ENCODE peak calls at places on chromosome 19, in eight cellular contexts. One of them, this sample, is unnamed.

GRCh38 chr19:42023121-42023942 is 29.3 kb upstream of the ATP1A3 start:
- DNase-seq in stimulated activated CD4-positive, alpha-beta T cell treated with anti-CD3 and anti-CD28 coated beads, TNF-alpha, amount 100 ng/mL, for 24 hours: peak
- DNase-seq in pancreas: no peak
- DNase-seq in NCI-H510A: no peak
- DNase-seq in activated CD4-positive, alpha-beta T cell treated with anti-CD3 and anti-CD28 coated beads, Interleukin-2, amount 50 U/mL, for 24 hours: no peak
- DNase-seq in smooth muscle cell of the brain vasculature: no peak
- DNase-seq in amniotic epithelial cell: no peak
- DNase-seq in ELF-1: peak
- DNase-seq in this sample: peak

GRCh38 chr19:12884926-12885748 is 1.9 kb downstream of the KLF1 start:
- DNase-seq in stimulated activated CD4-positive, alpha-beta T cell treated with anti-CD3 and anti-CD28 coated beads, TNF-alpha, amount 100 ng/mL, for 24 hours: peak
- DNase-seq in pancreas: peak
- DNase-seq in NCI-H510A: peak
- DNase-seq in activated CD4-positive, alpha-beta T cell treated with anti-CD3 and anti-CD28 coated beads, Interleukin-2, amount 50 U/mL, for 24 hours: peak
- DNase-seq in smooth muscle cell of the brain vasculature: no peak
- DNase-seq in amniotic epithelial cell: peak
- DNase-seq in ELF-1: peak
- DNase-seq in this sample: peak

GRCh38 chr19:14525729-14526128 is 3.7 kb upstream of the TECR start:
- DNase-seq in stimulated activated CD4-positive, alpha-beta T cell treated with anti-CD3 and anti-CD28 coated beads, TNF-alpha, amount 100 ng/mL, for 24 hours: no peak
- DNase-seq in pancreas: no peak
- DNase-seq in NCI-H510A: no peak
- DNase-seq in activated CD4-positive, alpha-beta T cell treated with anti-CD3 and anti-CD28 coated beads, Interleukin-2, amount 50 U/mL, for 24 hours: no peak
- DNase-seq in smooth muscle cell of the brain vasculature: no peak
- DNase-seq in amniotic epithelial cell: no peak
- DNase-seq in ELF-1: peak
- DNase-seq in this sample: no peak

GRCh38 chr19:44582581-44583265 is 30.6 kb upstream of the IGSF23 start:
- DNase-seq in stimulated activated CD4-positive, alpha-beta T cell treated with anti-CD3 and anti-CD28 coated beads, TNF-alpha, amount 100 ng/mL, for 24 hours: peak
- DNase-seq in pancreas: peak
- DNase-seq in NCI-H510A: no peak
- DNase-seq in activated CD4-positive, alpha-beta T cell treated with anti-CD3 and anti-CD28 coated beads, Interleukin-2, amount 50 U/mL, for 24 hours: no peak
- DNase-seq in smooth muscle cell of the brain vasculature: no peak
- DNase-seq in amniotic epithelial cell: peak
- DNase-seq in ELF-1: peak
- DNase-seq in this sample: peak

GRCh38 chr19:33373701-33374405 is at the start of gene CEBPG:
- DNase-seq in stimulated activated CD4-positive, alpha-beta T cell treated with anti-CD3 and anti-CD28 coated beads, TNF-alpha, amount 100 ng/mL, for 24 hours: peak
- DNase-seq in pancreas: peak
- DNase-seq in NCI-H510A: no peak
- DNase-seq in activated CD4-positive, alpha-beta T cell treated with anti-CD3 and anti-CD28 coated beads, Interleukin-2, amount 50 U/mL, for 24 hours: no peak
- DNase-seq in smooth muscle cell of the brain vasculature: no peak
- DNase-seq in amniotic epithelial cell: peak
- DNase-seq in ELF-1: peak
- DNase-seq in this sample: peak

GRCh38 chr19:12720851-12721655 is 2.7 kb downstream of the TNPO2 start:
- DNase-seq in stimulated activated CD4-positive, alpha-beta T cell treated with anti-CD3 and anti-CD28 coated beads, TNF-alpha, amount 100 ng/mL, for 24 hours: no peak
- DNase-seq in pancreas: peak
- DNase-seq in NCI-H510A: no peak
- DNase-seq in activated CD4-positive, alpha-beta T cell treated with anti-CD3 and anti-CD28 coated beads, Interleukin-2, amount 50 U/mL, for 24 hours: no peak
- DNase-seq in smooth muscle cell of the brain vasculature: no peak
- DNase-seq in amniotic epithelial cell: no peak
- DNase-seq in ELF-1: peak
- DNase-seq in this sample: peak

GRCh38 chr19:33397536-33398360 is 24.2 kb downstream of the CEBPG start:
- DNase-seq in stimulated activated CD4-positive, alpha-beta T cell treated with anti-CD3 and anti-CD28 coated beads, TNF-alpha, amount 100 ng/mL, for 24 hours: no peak
- DNase-seq in pancreas: no peak
- DNase-seq in NCI-H510A: no peak
- DNase-seq in activated CD4-positive, alpha-beta T cell treated with anti-CD3 and anti-CD28 coated beads, Interleukin-2, amount 50 U/mL, for 24 hours: no peak
- DNase-seq in smooth muscle cell of the brain vasculature: no peak
- DNase-seq in amniotic epithelial cell: no peak
- DNase-seq in ELF-1: peak
- DNase-seq in this sample: peak

GRCh38 chr19:16473875-16474397 is 2.2 kb upstream of the EPS15L1 start:
- DNase-seq in stimulated activated CD4-positive, alpha-beta T cell treated with anti-CD3 and anti-CD28 coated beads, TNF-alpha, amount 100 ng/mL, for 24 hours: no peak
- DNase-seq in pancreas: no peak
- DNase-seq in NCI-H510A: no peak
- DNase-seq in activated CD4-positive, alpha-beta T cell treated with anti-CD3 and anti-CD28 coated beads, Interleukin-2, amount 50 U/mL, for 24 hours: no peak
- DNase-seq in smooth muscle cell of the brain vasculature: no peak
- DNase-seq in amniotic epithelial cell: no peak
- DNase-seq in ELF-1: no peak
- DNase-seq in this sample: no peak

GRCh38 chr19:1206733-1207301 is 1.2 kb downstream of the STK11 start:
- DNase-seq in stimulated activated CD4-positive, alpha-beta T cell treated with anti-CD3 and anti-CD28 coated beads, TNF-alpha, amount 100 ng/mL, for 24 hours: peak
- DNase-seq in pancreas: peak
- DNase-seq in NCI-H510A: no peak
- DNase-seq in activated CD4-positive, alpha-beta T cell treated with anti-CD3 and anti-CD28 coated beads, Interleukin-2, amount 50 U/mL, for 24 hours: no peak
- DNase-seq in smooth muscle cell of the brain vasculature: no peak
- DNase-seq in amniotic epithelial cell: peak
- DNase-seq in ELF-1: no peak
- DNase-seq in this sample: no peak

GRCh38 chr19:35040826-35041547 is 534 bp upstream of the HPN start:
- DNase-seq in stimulated activated CD4-positive, alpha-beta T cell treated with anti-CD3 and anti-CD28 coated beads, TNF-alpha, amount 100 ng/mL, for 24 hours: no peak
- DNase-seq in pancreas: peak
- DNase-seq in NCI-H510A: no peak
- DNase-seq in activated CD4-positive, alpha-beta T cell treated with anti-CD3 and anti-CD28 coated beads, Interleukin-2, amount 50 U/mL, for 24 hours: no peak
- DNase-seq in smooth muscle cell of the brain vasculature: no peak
- DNase-seq in amniotic epithelial cell: peak
- DNase-seq in ELF-1: peak
- DNase-seq in this sample: peak

GRCh38 chr19:15471639-15472101 is 7.3 kb upstream of the RASAL3 start:
- DNase-seq in stimulated activated CD4-positive, alpha-beta T cell treated with anti-CD3 and anti-CD28 coated beads, TNF-alpha, amount 100 ng/mL, for 24 hours: no peak
- DNase-seq in pancreas: no peak
- DNase-seq in NCI-H510A: no peak
- DNase-seq in activated CD4-positive, alpha-beta T cell treated with anti-CD3 and anti-CD28 coated beads, Interleukin-2, amount 50 U/mL, for 24 hours: no peak
- DNase-seq in smooth muscle cell of the brain vasculature: no peak
- DNase-seq in amniotic epithelial cell: no peak
- DNase-seq in ELF-1: no peak
- DNase-seq in this sample: no peak

GRCh38 chr19:40241809-40242384 is 15.4 kb upstream of the CCNP start:
- DNase-seq in stimulated activated CD4-positive, alpha-beta T cell treated with anti-CD3 and anti-CD28 coated beads, TNF-alpha, amount 100 ng/mL, for 24 hours: no peak
- DNase-seq in pancreas: no peak
- DNase-seq in NCI-H510A: no peak
- DNase-seq in activated CD4-positive, alpha-beta T cell treated with anti-CD3 and anti-CD28 coated beads, Interleukin-2, amount 50 U/mL, for 24 hours: no peak
- DNase-seq in smooth muscle cell of the brain vasculature: no peak
- DNase-seq in amniotic epithelial cell: no peak
- DNase-seq in ELF-1: no peak
- DNase-seq in this sample: no peak

GRCh38 chr19:2224754-2225349 is 11.3 kb downstream of the PLEKHJ1 start:
- DNase-seq in stimulated activated CD4-positive, alpha-beta T cell treated with anti-CD3 and anti-CD28 coated beads, TNF-alpha, amount 100 ng/mL, for 24 hours: no peak
- DNase-seq in pancreas: no peak
- DNase-seq in NCI-H510A: no peak
- DNase-seq in activated CD4-positive, alpha-beta T cell treated with anti-CD3 and anti-CD28 coated beads, Interleukin-2, amount 50 U/mL, for 24 hours: no peak
- DNase-seq in smooth muscle cell of the brain vasculature: no peak
- DNase-seq in amniotic epithelial cell: no peak
- DNase-seq in ELF-1: no peak
- DNase-seq in this sample: no peak

GRCh38 chr19:46404884-46405658 is 8.3 kb downstream of the CCDC8 start:
- DNase-seq in stimulated activated CD4-positive, alpha-beta T cell treated with anti-CD3 and anti-CD28 coated beads, TNF-alpha, amount 100 ng/mL, for 24 hours: no peak
- DNase-seq in pancreas: peak
- DNase-seq in NCI-H510A: no peak
- DNase-seq in activated CD4-positive, alpha-beta T cell treated with anti-CD3 and anti-CD28 coated beads, Interleukin-2, amount 50 U/mL, for 24 hours: no peak
- DNase-seq in smooth muscle cell of the brain vasculature: no peak
- DNase-seq in amniotic epithelial cell: peak
- DNase-seq in ELF-1: no peak
- DNase-seq in this sample: peak

GRCh38 chr19:11463391-11463790 is 17.5 kb downstream of the ELAVL3 start:
- DNase-seq in stimulated activated CD4-positive, alpha-beta T cell treated with anti-CD3 and anti-CD28 coated beads, TNF-alpha, amount 100 ng/mL, for 24 hours: no peak
- DNase-seq in pancreas: no peak
- DNase-seq in NCI-H510A: no peak
- DNase-seq in activated CD4-positive, alpha-beta T cell treated with anti-CD3 and anti-CD28 coated beads, Interleukin-2, amount 50 U/mL, for 24 hours: no peak
- DNase-seq in smooth muscle cell of the brain vasculature: no peak
- DNase-seq in amniotic epithelial cell: no peak
- DNase-seq in ELF-1: no peak
- DNase-seq in this sample: no peak

GRCh38 chr19:50547385-50548190 is 20.6 kb downstream of the LRRC4B start:
- DNase-seq in stimulated activated CD4-positive, alpha-beta T cell treated with anti-CD3 and anti-CD28 coated beads, TNF-alpha, amount 100 ng/mL, for 24 hours: no peak
- DNase-seq in pancreas: no peak
- DNase-seq in NCI-H510A: no peak
- DNase-seq in activated CD4-positive, alpha-beta T cell treated with anti-CD3 and anti-CD28 coated beads, Interleukin-2, amount 50 U/mL, for 24 hours: no peak
- DNase-seq in smooth muscle cell of the brain vasculature: no peak
- DNase-seq in amniotic epithelial cell: no peak
- DNase-seq in ELF-1: no peak
- DNase-seq in this sample: no peak

GRCh38 chr19:28307460-28307859 is 905.5 kb downstream of the UQCRFS1 start:
- DNase-seq in stimulated activated CD4-positive, alpha-beta T cell treated with anti-CD3 and anti-CD28 coated beads, TNF-alpha, amount 100 ng/mL, for 24 hours: no peak
- DNase-seq in pancreas: no peak
- DNase-seq in NCI-H510A: no peak
- DNase-seq in activated CD4-positive, alpha-beta T cell treated with anti-CD3 and anti-CD28 coated beads, Interleukin-2, amount 50 U/mL, for 24 hours: no peak
- DNase-seq in smooth muscle cell of the brain vasculature: no peak
- DNase-seq in amniotic epithelial cell: no peak
- DNase-seq in ELF-1: no peak
- DNase-seq in this sample: no peak

GRCh38 chr19:36213793-36214387 is 575 bp downstream of the ZNF565 start:
- DNase-seq in stimulated activated CD4-positive, alpha-beta T cell treated with anti-CD3 and anti-CD28 coated beads, TNF-alpha, amount 100 ng/mL, for 24 hours: no peak
- DNase-seq in pancreas: no peak
- DNase-seq in NCI-H510A: no peak
- DNase-seq in activated CD4-positive, alpha-beta T cell treated with anti-CD3 and anti-CD28 coated beads, Interleukin-2, amount 50 U/mL, for 24 hours: no peak
- DNase-seq in smooth muscle cell of the brain vasculature: no peak
- DNase-seq in amniotic epithelial cell: no peak
- DNase-seq in ELF-1: no peak
- DNase-seq in this sample: no peak

GRCh38 chr19:29806098-29806866 is 5.5 kb upstream of the CCNE1 start:
- DNase-seq in stimulated activated CD4-positive, alpha-beta T cell treated with anti-CD3 and anti-CD28 coated beads, TNF-alpha, amount 100 ng/mL, for 24 hours: no peak
- DNase-seq in pancreas: no peak
- DNase-seq in NCI-H510A: no peak
- DNase-seq in activated CD4-positive, alpha-beta T cell treated with anti-CD3 and anti-CD28 coated beads, Interleukin-2, amount 50 U/mL, for 24 hours: no peak
- DNase-seq in smooth muscle cell of the brain vasculature: no peak
- DNase-seq in amniotic epithelial cell: peak
- DNase-seq in ELF-1: peak
- DNase-seq in this sample: peak

GRCh38 chr19:3275068-3275582 is 50.7 kb downstream of the CELF5 start:
- DNase-seq in stimulated activated CD4-positive, alpha-beta T cell treated with anti-CD3 and anti-CD28 coated beads, TNF-alpha, amount 100 ng/mL, for 24 hours: peak
- DNase-seq in pancreas: peak
- DNase-seq in NCI-H510A: no peak
- DNase-seq in activated CD4-positive, alpha-beta T cell treated with anti-CD3 and anti-CD28 coated beads, Interleukin-2, amount 50 U/mL, for 24 hours: no peak
- DNase-seq in smooth muscle cell of the brain vasculature: no peak
- DNase-seq in amniotic epithelial cell: peak
- DNase-seq in ELF-1: no peak
- DNase-seq in this sample: peak

GRCh38 chr19:9075064-9075964 is 11.5 kb upstream of the OR1M1 start:
- DNase-seq in stimulated activated CD4-positive, alpha-beta T cell treated with anti-CD3 and anti-CD28 coated beads, TNF-alpha, amount 100 ng/mL, for 24 hours: no peak
- DNase-seq in pancreas: peak
- DNase-seq in NCI-H510A: no peak
- DNase-seq in activated CD4-positive, alpha-beta T cell treated with anti-CD3 and anti-CD28 coated beads, Interleukin-2, amount 50 U/mL, for 24 hours: no peak
- DNase-seq in smooth muscle cell of the brain vasculature: peak
- DNase-seq in amniotic epithelial cell: peak
- DNase-seq in ELF-1: peak
- DNase-seq in this sample: peak

GRCh38 chr19:6738726-6739389 is 622 bp upstream of the TRIP10 start:
- DNase-seq in stimulated activated CD4-positive, alpha-beta T cell treated with anti-CD3 and anti-CD28 coated beads, TNF-alpha, amount 100 ng/mL, for 24 hours: peak
- DNase-seq in pancreas: peak
- DNase-seq in NCI-H510A: no peak
- DNase-seq in activated CD4-positive, alpha-beta T cell treated with anti-CD3 and anti-CD28 coated beads, Interleukin-2, amount 50 U/mL, for 24 hours: no peak
- DNase-seq in smooth muscle cell of the brain vasculature: no peak
- DNase-seq in amniotic epithelial cell: peak
- DNase-seq in ELF-1: peak
- DNase-seq in this sample: no peak

GRCh38 chr19:53662209-53662608 is 30.4 kb downstream of the DPRX start:
- DNase-seq in stimulated activated CD4-positive, alpha-beta T cell treated with anti-CD3 and anti-CD28 coated beads, TNF-alpha, amount 100 ng/mL, for 24 hours: no peak
- DNase-seq in pancreas: no peak
- DNase-seq in NCI-H510A: no peak
- DNase-seq in activated CD4-positive, alpha-beta T cell treated with anti-CD3 and anti-CD28 coated beads, Interleukin-2, amount 50 U/mL, for 24 hours: no peak
- DNase-seq in smooth muscle cell of the brain vasculature: no peak
- DNase-seq in amniotic epithelial cell: no peak
- DNase-seq in ELF-1: no peak
- DNase-seq in this sample: no peak

GRCh38 chr19:33410915-33411401 is 37.4 kb downstream of the CEBPG start:
- DNase-seq in stimulated activated CD4-positive, alpha-beta T cell treated with anti-CD3 and anti-CD28 coated beads, TNF-alpha, amount 100 ng/mL, for 24 hours: no peak
- DNase-seq in pancreas: no peak
- DNase-seq in NCI-H510A: no peak
- DNase-seq in activated CD4-positive, alpha-beta T cell treated with anti-CD3 and anti-CD28 coated beads, Interleukin-2, amount 50 U/mL, for 24 hours: no peak
- DNase-seq in smooth muscle cell of the brain vasculature: no peak
- DNase-seq in amniotic epithelial cell: no peak
- DNase-seq in ELF-1: peak
- DNase-seq in this sample: no peak

GRCh38 chr19:8935460-8935859 is 74.7 kb downstream of the MUC16 start:
- DNase-seq in stimulated activated CD4-positive, alpha-beta T cell treated with anti-CD3 and anti-CD28 coated beads, TNF-alpha, amount 100 ng/mL, for 24 hours: no peak
- DNase-seq in pancreas: no peak
- DNase-seq in NCI-H510A: no peak
- DNase-seq in activated CD4-positive, alpha-beta T cell treated with anti-CD3 and anti-CD28 coated beads, Interleukin-2, amount 50 U/mL, for 24 hours: no peak
- DNase-seq in smooth muscle cell of the brain vasculature: no peak
- DNase-seq in amniotic epithelial cell: no peak
- DNase-seq in ELF-1: no peak
- DNase-seq in this sample: peak

GRCh38 chr19:17159466-17160393 is 55.4 kb upstream of the USE1 start:
- DNase-seq in stimulated activated CD4-positive, alpha-beta T cell treated with anti-CD3 and anti-CD28 coated beads, TNF-alpha, amount 100 ng/mL, for 24 hours: no peak
- DNase-seq in pancreas: no peak
- DNase-seq in NCI-H510A: no peak
- DNase-seq in activated CD4-positive, alpha-beta T cell treated with anti-CD3 and anti-CD28 coated beads, Interleukin-2, amount 50 U/mL, for 24 hours: no peak
- DNase-seq in smooth muscle cell of the brain vasculature: no peak
- DNase-seq in amniotic epithelial cell: peak
- DNase-seq in ELF-1: peak
- DNase-seq in this sample: peak

GRCh38 chr19:2392366-2392765 is 32.3 kb downstream of the TMPRSS9 start:
- DNase-seq in stimulated activated CD4-positive, alpha-beta T cell treated with anti-CD3 and anti-CD28 coated beads, TNF-alpha, amount 100 ng/mL, for 24 hours: no peak
- DNase-seq in pancreas: no peak
- DNase-seq in NCI-H510A: no peak
- DNase-seq in activated CD4-positive, alpha-beta T cell treated with anti-CD3 and anti-CD28 coated beads, Interleukin-2, amount 50 U/mL, for 24 hours: no peak
- DNase-seq in smooth muscle cell of the brain vasculature: no peak
- DNase-seq in amniotic epithelial cell: no peak
- DNase-seq in ELF-1: no peak
- DNase-seq in this sample: no peak

GRCh38 chr19:2240881-2241760 is 4.5 kb downstream of the SF3A2 start:
- DNase-seq in stimulated activated CD4-positive, alpha-beta T cell treated with anti-CD3 and anti-CD28 coated beads, TNF-alpha, amount 100 ng/mL, for 24 hours: no peak
- DNase-seq in pancreas: peak
- DNase-seq in NCI-H510A: no peak
- DNase-seq in activated CD4-positive, alpha-beta T cell treated with anti-CD3 and anti-CD28 coated beads, Interleukin-2, amount 50 U/mL, for 24 hours: no peak
- DNase-seq in smooth muscle cell of the brain vasculature: no peak
- DNase-seq in amniotic epithelial cell: peak
- DNase-seq in ELF-1: no peak
- DNase-seq in this sample: no peak

GRCh38 chr19:18364826-18365528 is 21.0 kb upstream of the GDF15 start:
- DNase-seq in stimulated activated CD4-positive, alpha-beta T cell treated with anti-CD3 and anti-CD28 coated beads, TNF-alpha, amount 100 ng/mL, for 24 hours: no peak
- DNase-seq in pancreas: peak
- DNase-seq in NCI-H510A: peak
- DNase-seq in activated CD4-positive, alpha-beta T cell treated with anti-CD3 and anti-CD28 coated beads, Interleukin-2, amount 50 U/mL, for 24 hours: no peak
- DNase-seq in smooth muscle cell of the brain vasculature: peak
- DNase-seq in amniotic epithelial cell: peak
- DNase-seq in ELF-1: peak
- DNase-seq in this sample: peak

GRCh38 chr19:18253716-18254115 is 20.5 kb downstream of the IQCN start:
- DNase-seq in stimulated activated CD4-positive, alpha-beta T cell treated with anti-CD3 and anti-CD28 coated beads, TNF-alpha, amount 100 ng/mL, for 24 hours: no peak
- DNase-seq in pancreas: no peak
- DNase-seq in NCI-H510A: no peak
- DNase-seq in activated CD4-positive, alpha-beta T cell treated with anti-CD3 and anti-CD28 coated beads, Interleukin-2, amount 50 U/mL, for 24 hours: no peak
- DNase-seq in smooth muscle cell of the brain vasculature: no peak
- DNase-seq in amniotic epithelial cell: no peak
- DNase-seq in ELF-1: no peak
- DNase-seq in this sample: no peak

GRCh38 chr19:33368074-33368864 is 5.2 kb upstream of the CEBPG start:
- DNase-seq in stimulated activated CD4-positive, alpha-beta T cell treated with anti-CD3 and anti-CD28 coated beads, TNF-alpha, amount 100 ng/mL, for 24 hours: no peak
- DNase-seq in pancreas: no peak
- DNase-seq in NCI-H510A: no peak
- DNase-seq in activated CD4-positive, alpha-beta T cell treated with anti-CD3 and anti-CD28 coated beads, Interleukin-2, amount 50 U/mL, for 24 hours: no peak
- DNase-seq in smooth muscle cell of the brain vasculature: no peak
- DNase-seq in amniotic epithelial cell: peak
- DNase-seq in ELF-1: no peak
- DNase-seq in this sample: no peak

This sample was measured in choroid plexus epithelial cell.